ENCODE peak calls at places on chromosomes 2 and 18, in seven cellular contexts. Q is kidney; X is amniotic epithelial cell; A is HEK293T; G is NCI-H510A treated with DMSO at 0.1 percent for 48 hours; E is GM23248; R is stimulated activated CD4-positive, alpha-beta T cell treated with anti-CD3 and anti-CD28 coated beads, Interleukin-12 subunit alpha, Interleukin-12 subunit beta, amount 100 ng/mL, for 48 hours. Z is an unnamed sample.

GRCh38 chr2:171084128-171084527 is 76.6 kb downstream of the TLK1 start:
- DNase-seq in Q (no peak), A (no peak), E (no peak), X (no peak), R (no peak), G (peak; percentile 34), Z (no peak)

GRCh38 chr18:24368749-24369148 is 28.9 kb downstream of the OSBPL1A start:
- DNase-seq in G (no peak), Q (no peak), A (no peak), X (no peak), E (peak; percentile 2), R (peak; percentile 62), Z (no peak)

GRCh38 chr2:95354925-95355324 is 47.6 kb upstream of the FAHD2A start:
- DNase-seq in A (no peak), E (no peak), X (no peak), R (no peak), Q (peak; percentile 64), G (no peak), Z (no peak)

GRCh38 chr2:126899786-126900185 is 1.1 kb downstream of the TEX51 start:
- DNase-seq in Q (no peak), E (no peak), X (no peak), R (no peak), G (no peak), A (no peak), Z (peak; percentile 16)

GRCh38 chr2:96679843-96680242 is 37.3 kb downstream of the FER1L5 start:
- DNase-seq in Q (no peak), G (no peak), X (no peak), E (no peak), A (peak; percentile 41), R (no peak), Z (no peak)

GRCh38 chr2:139353874-139354273 is 573.7 kb upstream of the NXPH2 start:
- DNase-seq in X (no peak), A (no peak), E (no peak), R (no peak), Q (no peak), G (no peak), Z (no peak)

GRCh38 chr18:35777042-35777441 is 195.4 kb upstream of the RMP24 start:
- DNase-seq in R (no peak), G (no peak), E (no peak), A (peak; percentile 62), Q (no peak), X (no peak), Z (no peak)

GRCh38 chr2:120596990-120597594 is 138.6 kb upstream of the GLI2 start:
- DNase-seq in R (no peak), A (no peak), Q (peak; percentile 68), E (peak; percentile 90), X (peak; percentile 78), G (no peak), Z (peak; percentile 84)

GRCh38 chr2:205642562-205643350 is 39.5 kb upstream of the NRP2 start:
- DNase-seq in R (no peak), X (no peak), G (no peak), E (no peak), A (no peak), Q (no peak), Z (no peak)

GRCh38 chr2:174683392-174683759 is 80.9 kb downstream of the CHRNA1 start:
- DNase-seq in A (no peak), Q (no peak), X (peak; percentile 55), G (peak; percentile 79), R (peak; percentile 16), E (peak; percentile 69), Z (no peak)

GRCh38 chr2:15788458-15789229 is 151.7 kb upstream of the MYCN start:
- DNase-seq in X (no peak), G (no peak), A (no peak), R (no peak), E (no peak), Q (peak; percentile 28), Z (no peak)

GRCh38 chr2:240554767-240555493 is 2.9 kb downstream of the ANKMY1 start:
- DNase-seq in E (no peak), G (no peak), A (no peak), Q (no peak), X (no peak), R (no peak), Z (no peak)

GRCh38 chr2:84846732-84847131 is 34.2 kb downstream of the TRABD2A start:
- DNase-seq in Q (no peak), E (peak; percentile 56), X (peak; percentile 57), G (no peak), R (no peak), A (no peak), Z (no peak)

GRCh38 chr2:81087646-81088045 is 783.1 kb upstream of the LRRTM1 start:
- DNase-seq in G (no peak), R (no peak), X (no peak), Q (no peak), E (no peak), A (no peak), Z (no peak)

GRCh38 chr2:172446524-172447063 is 19.2 kb downstream of the ITGA6 start:
- DNase-seq in R (no peak), A (no peak), X (no peak), G (no peak), Q (no peak), E (no peak), Z (no peak)

GRCh38 chr2:173101687-173102086 is 26.0 kb downstream of the MAP3K20 start:
- DNase-seq in A (no peak), R (no peak), Q (no peak), G (no peak), E (peak; percentile 84), X (peak; percentile 79), Z (no peak)

GRCh38 chr2:19649107-19649506 is 252.7 kb downstream of the TTC32 start:
- DNase-seq in Q (no peak), E (peak; percentile 66), X (peak; percentile 39), A (no peak), R (no peak), G (no peak), Z (no peak)

GRCh38 chr2:102235491-102235890 is 48.7 kb downstream of the IL1RL2 start:
- DNase-seq in A (no peak), Q (no peak), E (peak; percentile 52), R (no peak), X (peak; percentile 44), G (no peak), Z (no peak)

GRCh38 chr18:79857082-79857661 is 59.4 kb downstream of the KCNG2 start:
- DNase-seq in R (no peak), Q (no peak), G (no peak), E (peak; percentile 48), A (no peak), X (peak; percentile 62), Z (peak; percentile 54)

GRCh38 chr18:8052237-8052701 is 485.2 kb downstream of the PTPRM start:
- DNase-seq in G (no peak), R (no peak), E (peak; percentile 57), X (peak; percentile 9), A (no peak), Q (no peak), Z (no peak)

GRCh38 chr2:221372156-221372870 is 199.8 kb downstream of the EPHA4 start:
- DNase-seq in X (no peak), A (peak; percentile 59), Q (no peak), E (peak; percentile 44), R (no peak), G (no peak), Z (no peak)

GRCh38 chr2:235191933-235192332 is 240.1 kb downstream of the SH3BP4 start:
- DNase-seq in E (peak; percentile 69), Q (no peak), R (no peak), X (no peak), G (no peak), A (no peak), Z (peak; percentile 44)

GRCh38 chr2:10520154-10520553 is 72.0 kb upstream of the ODC1 start:
- DNase-seq in Q (peak; percentile 43), G (no peak), R (no peak), E (no peak), A (no peak), X (no peak), Z (no peak)

GRCh38 chr18:9838144-9838877 is 47.5 kb upstream of the TXNDC2 start:
- DNase-seq in G (peak; percentile 20), E (peak; percentile 20), A (no peak), R (no peak), Q (no peak), X (peak; percentile 93), Z (no peak)

GRCh38 chr2:43887176-43887575 is 48.4 kb downstream of the ABCG8 start:
- DNase-seq in G (no peak), A (no peak), X (no peak), E (no peak), Q (no peak), R (no peak), Z (no peak)

GRCh38 chr2:3959372-3959771 is 256.0 kb downstream of the DCDC2C start:
- DNase-seq in G (peak; percentile 66), A (peak; percentile 31), E (peak; percentile 57), X (peak; percentile 10), Q (no peak), R (no peak), Z (no peak)

GRCh38 chr2:8636691-8637636 is 44.9 kb upstream of the ID2 start:
- DNase-seq in G (no peak), X (peak; percentile 86), R (no peak), Q (peak; percentile 79), A (no peak), E (peak; percentile 44), Z (no peak)

GRCh38 chr2:71748227-71748626 is 294.9 kb downstream of the DYSF start:
- DNase-seq in R (no peak), X (peak; percentile 3), G (no peak), A (no peak), Q (no peak), E (peak; percentile 66), Z (peak; percentile 83)

GRCh38 chr2:38268691-38269309 is 108.3 kb downstream of the ATL2 start:
- DNase-seq in X (peak; percentile 64), Q (no peak), A (no peak), R (no peak), G (no peak), E (peak; percentile 85), Z (no peak)

Z was measured in right atrium auricular region.